ENCODE peak calls at places on chromosomes 7 and 10, in nine cellular contexts. X, G, R, C, V, K, Y, Q and H are unnamed samples.
A peak's percentile ranks its signal among the peaks of the same experiment; 100 is the strongest.

GRCh38 chr7:28840515-28841125 is 117.5 kb downstream of the TRIL start:
- DNase-seq in V (peak; percentile 92), G (no peak), Y (no peak), Q (no peak), C (peak; percentile 12), X (no peak), R (no peak), K (no peak), H (peak; percentile 25)

GRCh38 chr10:109306698-109307097 is 616.6 kb downstream of the XPNPEP1 start:
- DNase-seq in G (no peak), V (no peak), Y (no peak), X (no peak), C (peak; percentile 4), K (no peak), Q (peak; percentile 68), R (no peak), H (no peak)

GRCh38 chr7:122412886-122413285 is 108.3 kb upstream of the FEZF1 start:
- DNase-seq in Q (peak; percentile 25), Y (no peak), G (no peak), R (no peak), V (no peak), X (no peak), C (no peak), K (no peak), H (no peak)

GRCh38 chr7:157797361-157797760 is 460.6 kb downstream of the DNAJB6 start:
- DNase-seq in K (no peak), V (no peak), G (no peak), C (no peak), Y (no peak), Q (no peak), R (no peak), X (no peak), H (no peak)

GRCh38 chr7:31744294-31744874 is 57.4 kb downstream of the PPP1R17 start:
- DNase-seq in Q (peak; percentile 79), K (no peak), V (peak; percentile 76), Y (peak; percentile 28), R (peak; percentile 63), C (peak; percentile 53), X (peak; percentile 11), G (peak; percentile 65), H (peak; percentile 84)

GRCh38 chr10:71223365-71224058 is 11.1 kb downstream of the UNC5B start:
- DNase-seq in R (no peak), X (no peak), G (no peak), K (no peak), Q (no peak), Y (no peak), C (no peak), V (no peak), H (no peak)

GRCh38 chr10:15344256-15344875 is 26.7 kb downstream of the FAM171A1 start:
- DNase-seq in R (no peak), X (no peak), G (no peak), V (no peak), K (no peak), Y (no peak), Q (no peak), C (no peak), H (no peak)

GRCh38 chr7:129649128-129649690 is 37.7 kb downstream of the NRF1 start:
- DNase-seq in Y (no peak), C (no peak), R (no peak), X (no peak), V (no peak), Q (no peak), K (no peak), G (no peak), H (no peak)

GRCh38 chr7:9149499-9150082 is 716.2 kb downstream of the NXPH1 start:
- DNase-seq in V (no peak), Q (no peak), K (no peak), X (no peak), C (no peak), R (no peak), G (no peak), Y (peak; percentile 53), H (no peak)

GRCh38 chr7:106015586-106016218 is 52.6 kb downstream of the CDHR3 start:
- DNase-seq in Q (no peak), C (no peak), X (no peak), K (no peak), V (no peak), R (no peak), G (no peak), Y (no peak), H (no peak)

GRCh38 chr10:123896217-123896927 is 4.8 kb upstream of the CPXM2 start:
- DNase-seq in V (no peak), Y (no peak), C (no peak), G (no peak), X (no peak), K (no peak), R (no peak), Q (no peak), H (no peak)

GRCh38 chr10:73388228-73388627 is 25.6 kb downstream of the ANXA7 start:
- DNase-seq in K (no peak), C (no peak), X (no peak), V (no peak), G (no peak), Q (no peak), R (no peak), Y (no peak), H (no peak)

GRCh38 chr10:131726967-131727366 is 173.8 kb upstream of the PPP2R2D start:
- DNase-seq in Q (no peak), R (no peak), Y (no peak), V (no peak), C (no peak), X (no peak), G (no peak), K (no peak), H (no peak)

GRCh38 chr10:109956454-109957091 is 33.3 kb upstream of the XPNPEP1 start:
- DNase-seq in G (no peak), X (no peak), K (no peak), R (no peak), C (peak; percentile 51), Q (peak; percentile 66), Y (no peak), V (no peak), H (peak; percentile 68)